ENCODE peak calls at places on chromosomes 13 and 19, in four cellular contexts. F is AG04450; Q is fibroblast of the aortic adventitia; A is effector memory CD4-positive, alpha-beta T cell. M is an unnamed sample.

GRCh38 chr19:55112781-55113569 is 4.5 kb downstream of the PPP1R12C start:
- DNase-seq in A (no peak), Q (no peak), F (no peak), M (no peak)

GRCh38 chr13:113205428-113205931 is 3.0 kb downstream of the PCID2 start:
- DNase-seq in Q (peak), F (no peak), A (no peak), M (no peak)

GRCh38 chr19:41714598-41714997 is 6.2 kb downstream of the CEACAM5 start:
- DNase-seq in F (no peak), A (no peak), Q (no peak), M (no peak)

GRCh38 chr13:20700288-20700687 is 3.2 kb upstream of the IL17D start:
- DNase-seq in Q (no peak), F (no peak), A (no peak), M (no peak)

GRCh38 chr19:13923194-13923987 is 14.8 kb downstream of the PODNL1 start:
- DNase-seq in A (no peak), F (no peak), Q (no peak), M (no peak)

GRCh38 chr19:7947939-7948338 is 4.5 kb upstream of the TIMM44 start:
- DNase-seq in F (no peak), A (no peak), Q (no peak), M (no peak)

GRCh38 chr19:18098891-18099622 is 1.5 kb downstream of the MAST3 start:
- DNase-seq in A (peak), F (no peak), Q (no peak), M (no peak)

GRCh38 chr13:49585220-49586157 is at the start of gene RCBTB1:
- DNase-seq in A (peak), Q (peak), F (no peak), M (peak)

GRCh38 chr19:40225440-40226305 is 816 bp downstream of the CCNP start:
- DNase-seq in Q (peak), F (no peak), A (no peak), M (no peak)

GRCh38 chr19:17424743-17425365 is 5.0 kb downstream of the MVB12A start:
- DNase-seq in A (no peak), F (no peak), Q (peak), M (no peak)

GRCh38 chr13:25018729-25019115 is 77.2 kb upstream of the PABPC3 start:
- DNase-seq in A (no peak), F (no peak), Q (no peak), M (no peak)

GRCh38 chr19:47435196-47435595 is 15.9 kb upstream of the MEIS3 start:
- DNase-seq in Q (no peak), A (no peak), F (no peak), M (no peak)

GRCh38 chr13:110349239-110349638 is 42.2 kb downstream of the COL4A2 start:
- DNase-seq in A (no peak), Q (no peak), F (no peak), M (no peak)

GRCh38 chr13:22642088-22642487 is 538.7 kb upstream of the SGCG start:
- DNase-seq in Q (no peak), A (no peak), F (no peak), M (no peak)

GRCh38 chr13:32511482-32511881 is 27.1 kb downstream of the N4BP2L2 start:
- DNase-seq in A (no peak), Q (no peak), F (no peak), M (no peak)

GRCh38 chr19:39474139-39474620 is 6.5 kb upstream of the TIMM50 start:
- DNase-seq in A (peak), F (no peak), Q (peak), M (peak)

GRCh38 chr19:21604351-21604926 is 99.0 kb downstream of the ZNF429 start:
- DNase-seq in A (no peak), Q (peak), F (no peak), M (no peak)

GRCh38 chr19:39405930-39406655 is 554 bp upstream of the ZFP36 start:
- DNase-seq in F (no peak), Q (no peak), A (peak), M (peak)

GRCh38 chr13:102721800-102722231 is 27.0 kb upstream of the METTL21C start:
- DNase-seq in Q (peak), F (no peak), A (no peak), M (no peak)

GRCh38 chr19:35812220-35813042 is at the start of gene PRODH2:
- DNase-seq in F (no peak), A (no peak), Q (no peak), M (no peak)

GRCh38 chr13:57114945-57115344 is 25.8 kb upstream of the PRR20A start:
- DNase-seq in Q (no peak), F (no peak), A (no peak), M (no peak)

GRCh38 chr19:56132316-56132822 is 8.7 kb upstream of the ZNF444 start:
- DNase-seq in Q (peak), A (no peak), F (no peak), M (no peak)

GRCh38 chr13:93715866-93716265 is 489.3 kb downstream of the GPC6 start:
- DNase-seq in F (no peak), A (no peak), Q (no peak), M (no peak)

GRCh38 chr13:98909016-98909415 is 68.8 kb downstream of the DOCK9 start:
- DNase-seq in F (no peak), Q (peak), A (no peak), M (no peak)

GRCh38 chr19:48695743-48696352 is at the start of gene FUT2:
- DNase-seq in F (no peak), Q (no peak), A (no peak), M (no peak)

GRCh38 chr13:94710081-94710809 is 2.1 kb downstream of the SOX21 start:
- DNase-seq in Q (no peak), A (no peak), F (no peak), M (no peak)

GRCh38 chr19:29845576-29846176 is 33.9 kb downstream of the CCNE1 start:
- DNase-seq in F (no peak), Q (peak), A (no peak), M (peak)

DNA sequence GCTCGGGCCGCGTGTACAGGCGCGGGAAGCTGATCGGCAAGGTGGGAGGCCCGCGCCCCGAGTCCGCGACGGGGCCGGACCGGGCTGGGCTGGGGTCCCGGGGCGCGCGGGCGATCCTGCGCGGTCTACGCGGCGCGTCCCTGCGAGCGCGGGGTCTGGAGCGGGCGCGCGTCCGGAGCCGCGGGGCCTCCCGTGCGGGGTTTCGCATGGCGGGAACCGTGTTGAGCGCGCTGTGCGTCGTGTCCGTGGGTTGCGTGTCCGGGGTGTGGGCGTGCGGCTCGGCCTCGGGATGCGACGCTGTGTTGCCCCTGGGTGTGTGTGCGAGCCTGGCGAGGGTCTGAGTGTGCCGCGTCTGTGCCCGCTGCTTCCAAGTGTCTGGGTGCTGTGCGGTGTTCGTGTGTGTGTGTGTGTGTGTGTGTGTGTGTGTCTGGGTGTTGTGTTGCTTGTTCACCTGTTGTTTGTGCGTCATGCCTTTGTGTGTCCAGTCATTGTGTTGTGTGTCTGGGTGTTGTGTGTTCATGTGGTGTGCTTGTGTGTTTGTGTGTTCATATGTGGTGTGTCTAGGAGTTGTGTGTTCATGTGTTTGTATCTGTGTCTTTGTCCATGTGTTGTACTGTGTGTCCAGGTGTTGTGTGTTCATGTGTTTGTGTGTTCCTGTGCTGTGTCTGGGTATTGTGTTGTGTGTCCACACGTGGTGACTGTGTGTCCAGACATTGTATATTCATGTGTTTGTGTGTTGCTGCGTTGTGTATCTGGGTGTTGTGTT is 512 bp downstream of the PLK5 start:
- DNase-seq in F (no peak), A (no peak), Q (no peak), M (no peak)
- H3K4me3 ChIP-seq in F (no peak), A (no peak), Q (no peak), M (no peak)

GRCh38 chr13:83881917-83882625 is at the start of gene SLITRK1:
- DNase-seq in A (no peak), F (peak), Q (peak), M (peak)

GRCh38 chr13:83881031-83881727 is 1.1 kb downstream of the SLITRK1 start:
- DNase-seq in A (no peak), Q (no peak), F (no peak), M (no peak)

GRCh38 chr13:83882626-83882959 is 319 bp upstream of the SLITRK1 start:
- DNase-seq in A (no peak), F (no peak), Q (no peak), M (no peak)

GRCh38 chr13:83884141-83884540 is 1.9 kb upstream of the SLITRK1 start:
- DNase-seq in F (no peak), Q (no peak), A (no peak), M (no peak)

GRCh38 chr13:83883061-83883523 is 818 bp upstream of the SLITRK1 start:
- DNase-seq in A (no peak), Q (no peak), F (no peak), M (no peak)
- H3K4me3 ChIP-seq in A (no peak), Q (no peak), F (no peak), M (no peak)

GRCh38 chr19:45136507-45137178 is 24.1 kb downstream of the NKPD1 start:
- DNase-seq in A (no peak), Q (no peak), F (no peak), M (no peak)

GRCh38 chr19:45140144-45140503 is 20.7 kb downstream of the NKPD1 start:
- DNase-seq in A (no peak), Q (no peak), F (no peak), M (no peak)

GRCh38 chr19:45139286-45140143 is 21.3 kb downstream of the NKPD1 start:
- DNase-seq in F (no peak), Q (no peak), A (no peak), M (no peak)

GRCh38 chr19:45137179-45137761 is 23.5 kb downstream of the NKPD1 start:
- DNase-seq in Q (no peak), A (no peak), F (no peak), M (no peak)

GRCh38 chr19:45138303-45138751 is 22.5 kb downstream of the NKPD1 start:
- DNase-seq in A (no peak), Q (no peak), F (no peak), M (no peak)
- H3K4me3 ChIP-seq in A (no peak), Q (no peak), F (no peak), M (no peak)

GRCh38 chr19:12779162-12779993 is 4.0 kb upstream of the HOOK2 start:
- DNase-seq in Q (peak), F (no peak), A (no peak), M (no peak)
- H3K4me3 ChIP-seq in Q (peak), F (peak), A (no peak), M (no peak)

GRCh38 chr13:92196566-92197256 is 798.3 kb downstream of the GPC5 start:
- DNase-seq in A (no peak), Q (peak), F (no peak), M (no peak)
- H3K4me3 ChIP-seq in A (no peak), Q (peak), F (no peak), M (no peak)

GRCh38 chr13:31201341-31202024 is 1.7 kb downstream of the B3GLCT start:
- DNase-seq in F (no peak), A (no peak), Q (peak), M (peak)
- H3K4me3 ChIP-seq in F (peak), A (peak), Q (peak), M (no peak)

GRCh38 chr19:50725218-50725931 is 2.2 kb downstream of the CLEC11A start:
- DNase-seq in F (no peak), Q (no peak), A (no peak), M (no peak)
- H3K4me3 ChIP-seq in F (peak), Q (peak), A (peak), M (peak)

GRCh38 chr13:114283581-114283980 is 2.2 kb downstream of the UPF3A start:
- DNase-seq in F (no peak), Q (no peak), A (no peak), M (no peak)

GRCh38 chr13:114282143-114282685 is 813 bp downstream of the UPF3A start:
- DNase-seq in Q (peak), F (no peak), A (no peak), M (peak)

GRCh38 chr13:114281351-114282142 is at the start of gene UPF3A:
- DNase-seq in Q (peak), F (peak), A (peak), M (peak)

GRCh38 chr13:114279146-114279545 is 2.3 kb upstream of the UPF3A start:
- DNase-seq in F (no peak), Q (no peak), A (no peak), M (no peak)

GRCh38 chr13:114279770-114280169 is 1.6 kb upstream of the UPF3A start:
- DNase-seq in A (no peak), Q (no peak), F (no peak), M (no peak)
- H3K4me3 ChIP-seq in A (no peak), Q (no peak), F (no peak), M (no peak)

M was measured in lower leg skin.